ENCODE peak calls at places on chromosomes 4 and X, in five cellular contexts. One of them, this sample, is unnamed.

GRCh38 chr4:142813388-142813787 is 32.7 kb downstream of the INPP4B start:
- DNase-seq in neuronal stem cell: no peak
- DNase-seq in choroid plexus epithelial cell: no peak
- DNase-seq in ELR: no peak
- DNase-seq in NCI-H187 treated with DMSO at 0.1 percent for 48 hours: no peak
- DNase-seq in this sample: no peak

GRCh38 chrX:9614016-9614415 is 149.2 kb downstream of the TBL1X start:
- DNase-seq in neuronal stem cell: no peak
- DNase-seq in choroid plexus epithelial cell: peak
- DNase-seq in ELR: peak
- DNase-seq in NCI-H187 treated with DMSO at 0.1 percent for 48 hours: no peak
- DNase-seq in this sample: no peak

GRCh38 chr4:125105561-125105960 is 209.2 kb upstream of the FAT4 start:
- DNase-seq in neuronal stem cell: no peak
- DNase-seq in choroid plexus epithelial cell: peak
- DNase-seq in ELR: no peak
- DNase-seq in NCI-H187 treated with DMSO at 0.1 percent for 48 hours: no peak
- DNase-seq in this sample: no peak

GRCh38 chr4:154344686-154345085 is 146.9 kb downstream of the DCHS2 start:
- DNase-seq in neuronal stem cell: no peak
- DNase-seq in choroid plexus epithelial cell: no peak
- DNase-seq in ELR: no peak
- DNase-seq in NCI-H187 treated with DMSO at 0.1 percent for 48 hours: no peak
- DNase-seq in this sample: no peak

GRCh38 chr4:8790749-8791148 is 80.9 kb downstream of the HMX1 start:
- DNase-seq in neuronal stem cell: no peak
- DNase-seq in choroid plexus epithelial cell: no peak
- DNase-seq in ELR: no peak
- DNase-seq in NCI-H187 treated with DMSO at 0.1 percent for 48 hours: no peak
- DNase-seq in this sample: no peak

GRCh38 chr4:110808371-110808878 is 185.5 kb upstream of the PITX2 start:
- DNase-seq in neuronal stem cell: no peak
- DNase-seq in choroid plexus epithelial cell: peak
- DNase-seq in ELR: peak
- DNase-seq in NCI-H187 treated with DMSO at 0.1 percent for 48 hours: no peak
- DNase-seq in this sample: no peak

GRCh38 chr4:126757219-126757618 is 875.5 kb upstream of the INTU start:
- DNase-seq in neuronal stem cell: no peak
- DNase-seq in choroid plexus epithelial cell: peak
- DNase-seq in ELR: no peak
- DNase-seq in NCI-H187 treated with DMSO at 0.1 percent for 48 hours: no peak
- DNase-seq in this sample: no peak

GRCh38 chr4:16168144-16168543 is 58.1 kb downstream of the TAPT1 start:
- DNase-seq in neuronal stem cell: no peak
- DNase-seq in choroid plexus epithelial cell: no peak
- DNase-seq in ELR: no peak
- DNase-seq in NCI-H187 treated with DMSO at 0.1 percent for 48 hours: no peak
- DNase-seq in this sample: no peak

GRCh38 chr4:156933633-156934258 is 37.9 kb downstream of the PDGFC start:
- DNase-seq in neuronal stem cell: no peak
- DNase-seq in choroid plexus epithelial cell: peak
- DNase-seq in ELR: peak
- DNase-seq in NCI-H187 treated with DMSO at 0.1 percent for 48 hours: no peak
- DNase-seq in this sample: no peak

GRCh38 chr4:101670897-101671296 is 119.6 kb upstream of the BANK1 start:
- DNase-seq in neuronal stem cell: no peak
- DNase-seq in choroid plexus epithelial cell: no peak
- DNase-seq in ELR: no peak
- DNase-seq in NCI-H187 treated with DMSO at 0.1 percent for 48 hours: no peak
- DNase-seq in this sample: no peak

GRCh38 chr4:140609548-140610425 is 41.0 kb upstream of the UCP1 start:
- DNase-seq in neuronal stem cell: peak
- DNase-seq in choroid plexus epithelial cell: peak
- DNase-seq in ELR: peak
- DNase-seq in NCI-H187 treated with DMSO at 0.1 percent for 48 hours: peak
- DNase-seq in this sample: no peak

GRCh38 chrX:1491851-1492349 is 39.2 kb upstream of the ASMTL start:
- DNase-seq in neuronal stem cell: peak
- DNase-seq in choroid plexus epithelial cell: peak
- DNase-seq in ELR: peak
- DNase-seq in NCI-H187 treated with DMSO at 0.1 percent for 48 hours: no peak
- DNase-seq in this sample: peak

GRCh38 chr4:114019276-114019971 is 40.0 kb upstream of the ARSJ start:
- DNase-seq in neuronal stem cell: no peak
- DNase-seq in choroid plexus epithelial cell: peak
- DNase-seq in ELR: peak
- DNase-seq in NCI-H187 treated with DMSO at 0.1 percent for 48 hours: no peak
- DNase-seq in this sample: no peak

GRCh38 chrX:122565952-122566351 is 618.1 kb upstream of the GRIA3 start:
- DNase-seq in neuronal stem cell: no peak
- DNase-seq in choroid plexus epithelial cell: peak
- DNase-seq in ELR: peak
- DNase-seq in NCI-H187 treated with DMSO at 0.1 percent for 48 hours: no peak
- DNase-seq in this sample: no peak

GRCh38 chrX:17692709-17693346 is 44.5 kb upstream of the SCML1 start:
- DNase-seq in neuronal stem cell: no peak
- DNase-seq in choroid plexus epithelial cell: peak
- DNase-seq in ELR: peak
- DNase-seq in NCI-H187 treated with DMSO at 0.1 percent for 48 hours: peak
- DNase-seq in this sample: peak

GRCh38 chr4:2275546-2276251 is 13.8 kb upstream of the MXD4 start:
- DNase-seq in neuronal stem cell: no peak
- DNase-seq in choroid plexus epithelial cell: no peak
- DNase-seq in ELR: no peak
- DNase-seq in NCI-H187 treated with DMSO at 0.1 percent for 48 hours: no peak
- DNase-seq in this sample: no peak

GRCh38 chr4:2441393-2442174 is 22.8 kb downstream of the CFAP99 start:
- DNase-seq in neuronal stem cell: peak
- DNase-seq in choroid plexus epithelial cell: peak
- DNase-seq in ELR: peak
- DNase-seq in NCI-H187 treated with DMSO at 0.1 percent for 48 hours: no peak
- DNase-seq in this sample: peak

GRCh38 chr4:156118821-156119220 is 165.2 kb upstream of the CTSO start:
- DNase-seq in neuronal stem cell: no peak
- DNase-seq in choroid plexus epithelial cell: peak
- DNase-seq in ELR: no peak
- DNase-seq in NCI-H187 treated with DMSO at 0.1 percent for 48 hours: no peak
- DNase-seq in this sample: no peak

GRCh38 chr4:47463235-47463956 is at the start of gene COMMD8:
- DNase-seq in neuronal stem cell: peak
- DNase-seq in choroid plexus epithelial cell: peak
- DNase-seq in ELR: peak
- DNase-seq in NCI-H187 treated with DMSO at 0.1 percent for 48 hours: peak
- DNase-seq in this sample: peak

GRCh38 chr4:8765084-8765483 is 106.6 kb downstream of the HMX1 start:
- DNase-seq in neuronal stem cell: no peak
- DNase-seq in choroid plexus epithelial cell: no peak
- DNase-seq in ELR: no peak
- DNase-seq in NCI-H187 treated with DMSO at 0.1 percent for 48 hours: no peak
- DNase-seq in this sample: no peak

GRCh38 chrX:47605024-47605423 is 14.6 kb downstream of the SYN1 start:
- DNase-seq in neuronal stem cell: no peak
- DNase-seq in choroid plexus epithelial cell: no peak
- DNase-seq in ELR: no peak
- DNase-seq in NCI-H187 treated with DMSO at 0.1 percent for 48 hours: no peak
- DNase-seq in this sample: no peak

GRCh38 chrX:25344191-25344936 is 328.6 kb upstream of the ARX start:
- DNase-seq in neuronal stem cell: no peak
- DNase-seq in choroid plexus epithelial cell: no peak
- DNase-seq in ELR: no peak
- DNase-seq in NCI-H187 treated with DMSO at 0.1 percent for 48 hours: no peak
- DNase-seq in this sample: no peak

GRCh38 chrX:2521927-2522386 is 21.2 kb upstream of the DHRSX start:
- DNase-seq in neuronal stem cell: no peak
- DNase-seq in choroid plexus epithelial cell: no peak
- DNase-seq in ELR: no peak
- DNase-seq in NCI-H187 treated with DMSO at 0.1 percent for 48 hours: no peak
- DNase-seq in this sample: no peak

GRCh38 chr4:4248885-4249203 is 821 bp upstream of the TMEM128 start:
- DNase-seq in neuronal stem cell: no peak
- DNase-seq in choroid plexus epithelial cell: peak
- DNase-seq in ELR: peak
- DNase-seq in NCI-H187 treated with DMSO at 0.1 percent for 48 hours: no peak
- DNase-seq in this sample: no peak

GRCh38 chr4:159723341-159724048 is 620.6 kb downstream of the RAPGEF2 start:
- DNase-seq in neuronal stem cell: no peak
- DNase-seq in choroid plexus epithelial cell: peak
- DNase-seq in ELR: peak
- DNase-seq in NCI-H187 treated with DMSO at 0.1 percent for 48 hours: no peak
- DNase-seq in this sample: no peak

GRCh38 chrX:154458116-154458953 is at the start of gene PLXNA3:
- DNase-seq in neuronal stem cell: peak
- DNase-seq in choroid plexus epithelial cell: peak
- DNase-seq in ELR: peak
- DNase-seq in NCI-H187 treated with DMSO at 0.1 percent for 48 hours: no peak
- DNase-seq in this sample: no peak

GRCh38 chr4:41746440-41747229 is 1.9 kb downstream of the PHOX2B start:
- DNase-seq in neuronal stem cell: no peak
- DNase-seq in choroid plexus epithelial cell: no peak
- DNase-seq in ELR: no peak
- DNase-seq in NCI-H187 treated with DMSO at 0.1 percent for 48 hours: no peak
- DNase-seq in this sample: no peak

GRCh38 chr4:36386691-36387090 is 105.3 kb downstream of the DTHD1 start:
- DNase-seq in neuronal stem cell: no peak
- DNase-seq in choroid plexus epithelial cell: no peak
- DNase-seq in ELR: no peak
- DNase-seq in NCI-H187 treated with DMSO at 0.1 percent for 48 hours: no peak
- DNase-seq in this sample: no peak

GRCh38 chr4:157706134-157706533 is 466.7 kb downstream of the GASK1B start:
- DNase-seq in neuronal stem cell: no peak
- DNase-seq in choroid plexus epithelial cell: no peak
- DNase-seq in ELR: no peak
- DNase-seq in NCI-H187 treated with DMSO at 0.1 percent for 48 hours: no peak
- DNase-seq in this sample: no peak

GRCh38 chrX:66638591-66639500 is at the start of gene EDA2R:
- DNase-seq in neuronal stem cell: peak
- DNase-seq in choroid plexus epithelial cell: peak
- DNase-seq in ELR: peak
- DNase-seq in NCI-H187 treated with DMSO at 0.1 percent for 48 hours: no peak
- DNase-seq in this sample: peak